ENCODE peak calls at places on chromosomes 16 and 17, in eight cellular contexts. S, M, G, Y, U, W, H and D are unnamed samples.

GRCh38 chr16:81127051-81127450 is 30.9 kb upstream of the GCSH start:
- DNase-seq in S (no peak), M (no peak), G (no peak), Y (no peak), U (no peak), W (no peak), H (no peak), D (no peak)

GRCh38 chr16:55653106-55653505 is 2.7 kb upstream of the SLC6A2 start:
- DNase-seq in S (no peak), M (no peak), G (no peak), Y (no peak), U (no peak), W (no peak), H (no peak), D (no peak)

GRCh38 chr17:29619251-29619650 is 3.5 kb downstream of the CORO6 start:
- DNase-seq in S (no peak), M (no peak), G (peak; percentile 61), Y (peak; percentile 24), U (no peak), W (no peak), H (no peak), D (no peak)

GRCh38 chr17:63841350-63842172 is 924 bp downstream of the SMARCD2 start:
- DNase-seq in S (peak; percentile 65), M (no peak), G (peak; percentile 89), Y (peak; percentile 35), U (peak; percentile 45), W (no peak), H (no peak), D (peak; percentile 61)

GRCh38 chr16:9870962-9871361 is 311.3 kb downstream of the GRIN2A start:
- DNase-seq in S (no peak), M (no peak), G (no peak), Y (no peak), U (no peak), W (no peak), H (no peak), D (no peak)

GRCh38 chr17:83156408-83156807 is 77.0 kb downstream of the METRNL start:
- DNase-seq in S (no peak), M (no peak), G (peak; percentile 49), Y (no peak), U (no peak), W (no peak), H (no peak), D (no peak)

GRCh38 chr16:57993897-57994296 is 6.6 kb downstream of the ZNF319 start:
- DNase-seq in S (no peak), M (no peak), G (no peak), Y (no peak), U (no peak), W (no peak), H (no peak), D (no peak)

GRCh38 chr16:66508914-66509496 is 40.9 kb downstream of the TK2 start:
- DNase-seq in S (no peak), M (no peak), G (peak; percentile 42), Y (no peak), U (no peak), W (no peak), H (no peak), D (peak; percentile 48)

GRCh38 chr17:36980281-36980761 is 31.6 kb downstream of the AATF start:
- DNase-seq in S (no peak), M (no peak), G (no peak), Y (no peak), U (no peak), W (no peak), H (no peak), D (no peak)

GRCh38 chr17:39684369-39685043 is 3.4 kb downstream of the PGAP3 start:
- DNase-seq in S (no peak), M (no peak), G (no peak), Y (no peak), U (no peak), W (no peak), H (no peak), D (no peak)

GRCh38 chr17:70168979-70169706 is at the start of gene KCNJ2:
- DNase-seq in S (peak; percentile 91), M (no peak), G (peak; percentile 91), Y (peak; percentile 95), U (peak; percentile 90), W (peak; percentile 63), H (peak; percentile 88), D (peak; percentile 84)

GRCh38 chr17:81346908-81347349 is 48.3 kb upstream of the BAHCC1 start:
- DNase-seq in S (no peak), M (no peak), G (no peak), Y (no peak), U (no peak), W (no peak), H (no peak), D (no peak)

GRCh38 chr17:81348097-81349055 is 46.9 kb upstream of the BAHCC1 start:
- DNase-seq in S (peak; percentile 73), M (no peak), G (peak; percentile 58), Y (no peak), U (no peak), W (no peak), H (no peak), D (no peak)

GRCh38 chr17:81345211-81346089 is 49.8 kb upstream of the BAHCC1 start:
- DNase-seq in S (peak; percentile 89), M (no peak), G (peak; percentile 97), Y (peak; percentile 72), U (peak; percentile 77), W (peak; percentile 79), H (peak; percentile 79), D (peak; percentile 86)

GRCh38 chr17:81347437-81347836 is 47.8 kb upstream of the BAHCC1 start:
- DNase-seq in S (no peak), M (no peak), G (peak; percentile 65), Y (no peak), U (no peak), W (no peak), H (no peak), D (no peak)

GRCh38 chr17:81346090-81346907 is 49.0 kb upstream of the BAHCC1 start:
- DNase-seq in S (peak; percentile 99), M (peak; percentile 93), G (peak; percentile 100), Y (peak; percentile 96), U (peak; percentile 99), W (peak; percentile 99), H (peak; percentile 94), D (peak; percentile 99)
- TF ChIP-seq POLR2AphosphoS5 in S (peak; percentile 95), M (peak; percentile 92), G (peak; percentile 95), Y (no peak), U (peak; percentile 91), W (no peak), H (peak; percentile 86), D (peak; percentile 73)

GRCh38 chr16:67666538-67667433 is at the start of the genes C16orf86 and ENKD1:
- DNase-seq in S (peak; percentile 88), M (peak; percentile 32), G (peak; percentile 92), Y (peak; percentile 86), U (peak; percentile 75), W (peak; percentile 96), H (peak; percentile 91), D (peak; percentile 66)
- TF ChIP-seq POLR2AphosphoS5 in S (peak; percentile 13), M (peak; percentile 44), G (peak; percentile 47), Y (peak; percentile 65), U (peak; percentile 68), W (no peak), H (no peak), D (peak; percentile 44)

GRCh38 chr16:89957214-89957785 is 8.7 kb downstream of the DEF8 start:
- DNase-seq in S (no peak), M (no peak), G (no peak), Y (no peak), U (no peak), W (no peak), H (no peak), D (no peak)
- TF ChIP-seq POLR2AphosphoS5 in S (no peak), M (no peak), G (no peak), Y (no peak), U (no peak), W (no peak), H (no peak), D (no peak)

GRCh38 chr16:30805370-30806169 is 18.6 kb upstream of the ZNF629 start:
- DNase-seq in S (peak; percentile 90), M (peak; percentile 56), G (peak; percentile 95), Y (peak; percentile 21), U (peak; percentile 83), W (no peak), H (peak; percentile 89), D (peak; percentile 76)
- TF ChIP-seq POLR2AphosphoS5 in S (peak; percentile 89), M (peak; percentile 96), G (peak; percentile 96), Y (peak; percentile 39), U (peak; percentile 86), W (no peak), H (peak; percentile 60), D (peak; percentile 86)

GRCh38 chr17:78804777-78805176 is 22.7 kb upstream of the CYTH1 start:
- DNase-seq in S (no peak), M (no peak), G (no peak), Y (no peak), U (no peak), W (no peak), H (no peak), D (no peak)
- TF ChIP-seq POLR2AphosphoS5 in S (no peak), M (no peak), G (peak; percentile 43), Y (no peak), U (peak; percentile 45), W (no peak), H (no peak), D (no peak)

GRCh38 chr16:8685617-8686016 is 11.2 kb downstream of the ABAT start:
- DNase-seq in S (no peak), M (no peak), G (no peak), Y (no peak), U (no peak), W (no peak), H (no peak), D (no peak)

GRCh38 chr16:8682551-8683259 is 8.3 kb downstream of the ABAT start:
- DNase-seq in S (no peak), M (no peak), G (no peak), Y (no peak), U (no peak), W (no peak), H (no peak), D (no peak)

GRCh38 chr16:8683640-8684039 is 9.2 kb downstream of the ABAT start:
- DNase-seq in S (no peak), M (no peak), G (no peak), Y (no peak), U (no peak), W (no peak), H (no peak), D (no peak)

GRCh38 chr16:8686879-8687278 is 12.5 kb downstream of the ABAT start:
- DNase-seq in S (peak; percentile 10), M (no peak), G (no peak), Y (no peak), U (no peak), W (no peak), H (no peak), D (no peak)

GRCh38 chr16:8686031-8686621 is 11.7 kb downstream of the ABAT start:
- DNase-seq in S (peak; percentile 23), M (no peak), G (no peak), Y (no peak), U (peak; percentile 37), W (no peak), H (no peak), D (peak; percentile 62)
- TF ChIP-seq POLR2AphosphoS5 in S (no peak), M (no peak), G (no peak), Y (no peak), U (peak; percentile 25), W (no peak), H (no peak), D (no peak)

DNA sequence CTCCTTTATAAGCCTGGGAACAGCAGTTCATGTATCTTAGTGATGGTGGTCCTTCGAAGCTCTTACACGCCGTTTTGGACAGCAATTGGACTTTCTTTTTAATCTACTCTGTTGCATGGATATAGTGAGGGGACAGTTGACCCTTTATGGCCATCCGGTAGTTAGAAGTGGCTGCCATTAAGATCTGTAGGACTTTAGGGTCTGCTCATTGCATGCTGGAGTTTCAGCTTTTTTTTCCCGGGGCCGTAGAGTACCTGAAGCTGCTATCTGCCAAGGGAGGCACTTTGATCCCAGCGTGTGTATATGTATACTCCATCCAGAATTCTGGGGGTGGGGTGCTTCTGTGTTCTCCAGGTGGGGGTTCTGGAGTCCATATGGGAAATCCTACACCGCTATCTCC is 1.2 kb downstream of the CYB5D1 start:
- DNase-seq in S (no peak), M (no peak), G (no peak), Y (no peak), U (no peak), W (no peak), H (no peak), D (no peak)
- TF ChIP-seq POLR2AphosphoS5 in S (no peak), M (no peak), G (no peak), Y (no peak), U (no peak), W (no peak), H (no peak), D (no peak)